ENCODE peak calls at places on chromosomes 4 and X, in four cellular contexts. One of them, this sample, is unnamed.

GRCh38 chr4:76377481-76377901 is 43.5 kb downstream of the CCDC158 start:
- DNase-seq in adipocyte: no peak
- DNase-seq in CD4-positive, alpha-beta memory T cell: no peak
- DNase-seq in right lobe of liver: no peak
- DNase-seq in this sample: no peak

GRCh38 chr4:145179201-145179860 is 1.1 kb downstream of the OTUD4 start:
- DNase-seq in right lobe of liver: peak; percentile 86
- DNase-seq in CD4-positive, alpha-beta memory T cell: peak; percentile 82
- DNase-seq in adipocyte: peak; percentile 82
- DNase-seq in this sample: peak; percentile 85

GRCh38 chr4:118765399-118765798 is 70.5 kb downstream of the SEC24D start:
- DNase-seq in right lobe of liver: no peak
- DNase-seq in CD4-positive, alpha-beta memory T cell: no peak
- DNase-seq in adipocyte: peak; percentile 96
- DNase-seq in this sample: no peak

GRCh38 chr4:138672393-138672976 is 343.1 kb upstream of the NOCT start:
- DNase-seq in right lobe of liver: no peak
- DNase-seq in CD4-positive, alpha-beta memory T cell: no peak
- DNase-seq in adipocyte: no peak
- DNase-seq in this sample: no peak

GRCh38 chr4:88765729-88766128 is 68.1 kb upstream of the NAP1L5 start:
- DNase-seq in right lobe of liver: no peak
- DNase-seq in adipocyte: peak; percentile 78
- DNase-seq in CD4-positive, alpha-beta memory T cell: no peak
- DNase-seq in this sample: no peak

GRCh38 chrX:40734956-40735317 is 405 bp downstream of the MED14 start:
- DNase-seq in CD4-positive, alpha-beta memory T cell: peak; percentile 56
- DNase-seq in adipocyte: peak; percentile 54
- DNase-seq in right lobe of liver: no peak
- DNase-seq in this sample: no peak

GRCh38 chr4:141417387-141417786 is 196.7 kb downstream of the ZNF330 start:
- DNase-seq in adipocyte: peak; percentile 57
- DNase-seq in right lobe of liver: no peak
- DNase-seq in CD4-positive, alpha-beta memory T cell: no peak
- DNase-seq in this sample: no peak

GRCh38 chr4:37188100-37188499 is 56.4 kb upstream of the NWD2 start:
- DNase-seq in CD4-positive, alpha-beta memory T cell: no peak
- DNase-seq in adipocyte: no peak
- DNase-seq in right lobe of liver: no peak
- DNase-seq in this sample: no peak

GRCh38 chrX:15854080-15854655 is 445 bp downstream of the AP1S2 start:
- DNase-seq in right lobe of liver: peak; percentile 73
- DNase-seq in CD4-positive, alpha-beta memory T cell: peak; percentile 43
- DNase-seq in adipocyte: peak; percentile 61
- DNase-seq in this sample: peak; percentile 46

GRCh38 chr4:184959309-184959708 is 59.0 kb upstream of the HELT start:
- DNase-seq in CD4-positive, alpha-beta memory T cell: no peak
- DNase-seq in adipocyte: no peak
- DNase-seq in right lobe of liver: no peak
- DNase-seq in this sample: no peak

GRCh38 chr4:21457086-21457840 is 491.3 kb downstream of the KCNIP4 start:
- DNase-seq in CD4-positive, alpha-beta memory T cell: no peak
- DNase-seq in right lobe of liver: no peak
- DNase-seq in adipocyte: no peak
- DNase-seq in this sample: no peak

GRCh38 chrX:2710496-2710895 is 19.4 kb downstream of the CD99 start:
- DNase-seq in CD4-positive, alpha-beta memory T cell: peak; percentile 71
- DNase-seq in adipocyte: no peak
- DNase-seq in right lobe of liver: no peak
- DNase-seq in this sample: no peak

GRCh38 chr4:161249779-161250440 is 913.9 kb downstream of the FSTL5 start:
- DNase-seq in adipocyte: no peak
- DNase-seq in right lobe of liver: no peak
- DNase-seq in CD4-positive, alpha-beta memory T cell: no peak
- DNase-seq in this sample: no peak

GRCh38 chr4:142523111-142523510 is 323.0 kb downstream of the INPP4B start:
- DNase-seq in CD4-positive, alpha-beta memory T cell: no peak
- DNase-seq in right lobe of liver: no peak
- DNase-seq in adipocyte: no peak
- DNase-seq in this sample: no peak

GRCh38 chr4:30717208-30718020 is 2.8 kb upstream of the PCDH7 start:
- DNase-seq in right lobe of liver: peak; percentile 34
- DNase-seq in adipocyte: peak; percentile 84
- DNase-seq in CD4-positive, alpha-beta memory T cell: no peak
- DNase-seq in this sample: peak; percentile 18

GRCh38 chr4:7826176-7826908 is 113.3 kb downstream of the AFAP1 start:
- DNase-seq in CD4-positive, alpha-beta memory T cell: no peak
- DNase-seq in adipocyte: no peak
- DNase-seq in right lobe of liver: no peak
- DNase-seq in this sample: no peak

GRCh38 chr4:126106658-126107057 is 791.9 kb downstream of the FAT4 start:
- DNase-seq in CD4-positive, alpha-beta memory T cell: no peak
- DNase-seq in right lobe of liver: no peak
- DNase-seq in adipocyte: no peak
- DNase-seq in this sample: no peak

GRCh38 chrX:18640686-18641085 is 31.2 kb downstream of the RS1 start:
- DNase-seq in adipocyte: no peak
- DNase-seq in right lobe of liver: no peak
- DNase-seq in CD4-positive, alpha-beta memory T cell: no peak
- DNase-seq in this sample: no peak

GRCh38 chr4:144656857-144657256 is 10.9 kb downstream of the HHIP start:
- DNase-seq in CD4-positive, alpha-beta memory T cell: no peak
- DNase-seq in adipocyte: no peak
- DNase-seq in right lobe of liver: no peak
- DNase-seq in this sample: no peak

GRCh38 chrX:136146614-136147319 is 566 bp upstream of the FHL1 start:
- DNase-seq in right lobe of liver: peak; percentile 29
- DNase-seq in adipocyte: peak; percentile 31
- DNase-seq in CD4-positive, alpha-beta memory T cell: peak; percentile 44
- DNase-seq in this sample: peak; percentile 22

GRCh38 chrX:115400960-115401359 is 111.4 kb downstream of the LUZP4 start:
- DNase-seq in CD4-positive, alpha-beta memory T cell: peak; percentile 4
- DNase-seq in adipocyte: no peak
- DNase-seq in right lobe of liver: no peak
- DNase-seq in this sample: no peak

GRCh38 chr4:17780461-17781071 is 855 bp downstream of the FAM184B start:
- DNase-seq in right lobe of liver: no peak
- DNase-seq in CD4-positive, alpha-beta memory T cell: no peak
- DNase-seq in adipocyte: peak; percentile 27
- DNase-seq in this sample: no peak

GRCh38 chr4:12562016-12562415 is 922.1 kb downstream of the RAB28 start:
- DNase-seq in adipocyte: no peak
- DNase-seq in CD4-positive, alpha-beta memory T cell: no peak
- DNase-seq in right lobe of liver: no peak
- DNase-seq in this sample: no peak

GRCh38 chrX:41629539-41629938 is 59.2 kb upstream of the GPR34 start:
- DNase-seq in CD4-positive, alpha-beta memory T cell: no peak
- DNase-seq in adipocyte: no peak
- DNase-seq in right lobe of liver: no peak
- DNase-seq in this sample: no peak

GRCh38 chrX:39613997-39614679 is 483.6 kb downstream of the BCOR start:
- DNase-seq in adipocyte: no peak
- DNase-seq in right lobe of liver: peak; percentile 36
- DNase-seq in CD4-positive, alpha-beta memory T cell: peak; percentile 56
- DNase-seq in this sample: no peak

GRCh38 chr4:153238146-153238919 is 34.1 kb downstream of the TRIM2 start:
- DNase-seq in right lobe of liver: no peak
- DNase-seq in CD4-positive, alpha-beta memory T cell: no peak
- DNase-seq in adipocyte: no peak
- DNase-seq in this sample: no peak

GRCh38 chr4:48173055-48173991 is 39.3 kb upstream of the TXK start:
- DNase-seq in adipocyte: peak; percentile 64
- DNase-seq in right lobe of liver: no peak
- DNase-seq in CD4-positive, alpha-beta memory T cell: no peak
- DNase-seq in this sample: no peak

GRCh38 chrX:16970977-16971376 is 24.5 kb downstream of the REPS2 start:
- DNase-seq in CD4-positive, alpha-beta memory T cell: no peak
- DNase-seq in right lobe of liver: no peak
- DNase-seq in adipocyte: no peak
- DNase-seq in this sample: no peak
- H3K9me3 ChIP-seq in CD4-positive, alpha-beta memory T cell: no peaks in the 10 kb centered on the region
- H3K9me3 ChIP-seq in right lobe of liver: no peaks in the 10 kb centered on the region
- H3K9me3 ChIP-seq in adipocyte: no peaks in the 10 kb centered on the region
- H3K9me3 ChIP-seq in this sample: no peaks in the 10 kb centered on the region

GRCh38 chr4:678331-678734 is 4.0 kb downstream of the MYL5 start:
- DNase-seq in CD4-positive, alpha-beta memory T cell: no peak
- DNase-seq in right lobe of liver: no peak
- DNase-seq in adipocyte: no peak
- DNase-seq in this sample: no peak
- H3K4me3 ChIP-seq in CD4-positive, alpha-beta memory T cell: no peak overlapping the region
- H3K4me3 ChIP-seq in right lobe of liver: no peak overlapping the region
- H3K4me3 ChIP-seq in adipocyte: no peak overlapping the region
- H3K4me3 ChIP-seq in this sample: no peak overlapping the region

GRCh38 chr4:24937176-24937575 is 24.3 kb upstream of the CCDC149 start:
- DNase-seq in right lobe of liver: no peak
- DNase-seq in adipocyte: no peak
- DNase-seq in CD4-positive, alpha-beta memory T cell: no peak
- DNase-seq in this sample: no peak

GRCh38 chr4:24928708-24929107 is 15.9 kb upstream of the CCDC149 start:
- DNase-seq in CD4-positive, alpha-beta memory T cell: no peak
- DNase-seq in adipocyte: no peak
- DNase-seq in right lobe of liver: no peak
- DNase-seq in this sample: no peak

GRCh38 chr4:24930136-24930535 is 17.3 kb upstream of the CCDC149 start:
- DNase-seq in right lobe of liver: no peak
- DNase-seq in adipocyte: peak; percentile 13
- DNase-seq in CD4-positive, alpha-beta memory T cell: no peak
- DNase-seq in this sample: no peak

GRCh38 chr4:24932831-24933230 is 20.0 kb upstream of the CCDC149 start:
- DNase-seq in CD4-positive, alpha-beta memory T cell: no peak
- DNase-seq in adipocyte: no peak
- DNase-seq in right lobe of liver: no peak
- DNase-seq in this sample: no peak

DNA sequence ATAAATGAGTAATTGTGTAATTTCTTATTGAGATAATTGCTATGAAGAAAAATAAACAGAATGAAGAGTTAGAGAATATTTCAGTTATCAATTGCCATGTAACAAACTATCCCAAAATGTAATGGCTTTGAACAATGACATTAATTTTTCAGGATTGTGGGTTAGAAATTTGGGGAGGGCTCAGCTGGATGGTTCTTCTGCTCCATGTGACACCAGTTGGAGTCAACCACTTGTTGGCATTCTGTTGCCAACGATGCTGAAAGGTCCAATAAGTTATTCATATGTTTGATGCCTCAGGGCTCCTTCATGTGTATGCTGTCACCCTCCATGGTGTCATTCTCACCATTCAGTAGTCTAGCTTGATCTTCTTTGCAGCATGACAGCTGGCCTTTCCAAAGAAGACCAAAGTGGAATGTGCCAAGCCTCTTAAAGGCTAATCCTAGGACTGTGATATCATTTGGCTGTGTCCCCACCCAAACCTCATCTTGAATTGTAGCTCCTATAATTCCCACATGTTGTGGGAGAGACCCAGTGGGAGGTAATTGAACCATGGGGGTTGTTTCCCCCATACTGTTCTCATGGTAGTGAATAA is 20.9 kb upstream of the CCDC149 start:
- DNase-seq in CD4-positive, alpha-beta memory T cell: no peak
- DNase-seq in adipocyte: no peak
- DNase-seq in right lobe of liver: no peak
- DNase-seq in this sample: no peak
- H3K9me3 ChIP-seq in CD4-positive, alpha-beta memory T cell: no peaks in the 10 kb centered on the region
- H3K9me3 ChIP-seq in adipocyte: peaks cover 13% of the 10 kb centered on the region
- H3K9me3 ChIP-seq in right lobe of liver: no peaks in the 10 kb centered on the region
- H3K9me3 ChIP-seq in this sample: no peaks in the 10 kb centered on the region

DNA sequence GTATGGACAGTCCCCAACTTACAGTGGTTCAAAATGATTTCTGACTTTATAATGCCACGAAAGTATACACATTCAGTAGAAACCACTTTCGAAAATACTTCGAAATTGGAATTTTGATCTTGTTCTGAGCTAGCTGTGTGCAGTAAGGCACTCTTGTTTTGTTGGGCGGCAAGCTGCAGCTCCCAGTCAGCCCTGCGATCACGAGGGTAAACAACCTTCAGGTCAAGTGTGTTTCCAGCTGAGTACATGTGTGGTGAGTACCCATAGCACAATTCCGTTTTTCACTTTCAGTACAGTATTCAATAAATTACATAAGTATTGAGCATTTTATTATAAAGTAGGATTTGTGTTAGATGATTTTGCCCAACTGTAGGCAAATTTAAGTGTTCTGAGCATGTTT is 93.9 kb downstream of the ADGRL3 start:
- DNase-seq in adipocyte: no peak
- DNase-seq in CD4-positive, alpha-beta memory T cell: no peak
- DNase-seq in right lobe of liver: no peak
- DNase-seq in this sample: no peak
- H3K4me3 ChIP-seq in adipocyte: no peak overlapping the region
- H3K4me3 ChIP-seq in CD4-positive, alpha-beta memory T cell: no peak overlapping the region
- H3K4me3 ChIP-seq in right lobe of liver: no peak overlapping the region
- H3K4me3 ChIP-seq in this sample: no peak overlapping the region

DNA sequence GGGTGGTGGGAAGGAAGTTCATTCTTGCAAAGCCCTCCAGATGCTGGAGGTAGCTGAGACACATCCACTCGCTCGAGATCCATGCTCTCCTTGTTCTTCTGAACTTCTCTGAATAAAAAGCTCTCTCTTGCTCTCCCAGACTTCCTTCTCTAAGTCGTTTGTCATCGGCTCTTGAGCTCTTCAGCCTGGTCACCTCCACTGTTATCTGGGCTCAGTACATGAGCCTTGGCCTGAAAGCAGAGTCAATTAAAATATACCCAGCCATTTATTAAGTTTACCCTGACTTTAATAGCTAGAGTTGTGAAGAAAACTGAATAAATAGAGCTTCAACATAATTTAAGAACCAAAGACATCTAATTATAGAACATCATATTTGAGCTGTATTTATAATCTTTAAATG is 99.0 kb downstream of the CPE start:
- DNase-seq in right lobe of liver: no peak
- DNase-seq in adipocyte: no peak
- DNase-seq in CD4-positive, alpha-beta memory T cell: no peak
- DNase-seq in this sample: no peak
- H3K9me3 ChIP-seq in right lobe of liver: no peaks in the 10 kb centered on the region
- H3K9me3 ChIP-seq in adipocyte: peaks cover 16% of the 10 kb centered on the region
- H3K9me3 ChIP-seq in CD4-positive, alpha-beta memory T cell: no peaks in the 10 kb centered on the region
- H3K9me3 ChIP-seq in this sample: no peaks in the 10 kb centered on the region

DNA sequence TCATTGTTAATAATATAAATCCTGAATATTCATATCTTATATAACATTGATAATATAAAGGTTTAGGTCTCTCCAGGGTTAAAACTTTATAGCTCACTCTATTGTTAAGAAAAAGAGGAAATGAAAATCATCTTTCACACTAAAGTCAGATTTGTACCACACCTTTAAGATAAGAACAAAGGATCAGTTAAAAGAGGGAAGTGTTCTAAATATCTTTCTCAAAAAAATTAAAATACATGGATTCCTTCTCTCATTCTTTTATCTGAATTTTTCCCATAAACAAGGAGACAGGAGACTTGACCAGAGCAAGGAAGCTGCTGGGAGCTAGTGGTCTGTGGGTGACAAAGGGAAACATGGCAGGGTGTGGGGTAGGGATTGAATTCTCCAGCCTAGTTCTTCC is 323.0 kb upstream of the CPXCR1 start:
- DNase-seq in CD4-positive, alpha-beta memory T cell: no peak
- DNase-seq in adipocyte: no peak
- DNase-seq in right lobe of liver: no peak
- DNase-seq in this sample: no peak
- H3K4me3 ChIP-seq in CD4-positive, alpha-beta memory T cell: no peak overlapping the region
- H3K4me3 ChIP-seq in adipocyte: no peak overlapping the region
- H3K4me3 ChIP-seq in right lobe of liver: no peak overlapping the region
- H3K4me3 ChIP-seq in this sample: no peak overlapping the region